ENCODE peak calls at places on chromosomes 4 and X, in five cellular contexts. W is D341Med, L is cardiac muscle cell, B is nephron progenitor cell, Q is HS-5. T is an unnamed sample.

GRCh38 chr4:37728064-37728463 is 41.9 kb upstream of the RELL1 start:
- DNase-seq in Q (no peak), L (no peak), W (no peak), B (no peak), T (no peak)

GRCh38 chr4:145618210-145618911 is 824 bp upstream of the MMAA start:
- DNase-seq in W (peak; percentile 41), Q (no peak), L (no peak), B (peak; percentile 8), T (no peak)

GRCh38 chr4:180558427-180558826 is 1684.8 kb upstream of the TENM3 start:
- DNase-seq in W (no peak), L (no peak), Q (no peak), B (no peak), T (no peak)

GRCh38 chrX:67555578-67556203 is 11.9 kb downstream of the AR start:
- DNase-seq in B (peak; percentile 15), L (peak; percentile 64), W (no peak), Q (no peak), T (no peak)

GRCh38 chr4:109411964-109412363 is 21.7 kb upstream of the SEC24B start:
- DNase-seq in Q (no peak), W (no peak), L (peak; percentile 30), B (no peak), T (no peak)

GRCh38 chr4:52640808-52641595 is 18.1 kb downstream of the USP46 start:
- DNase-seq in Q (no peak), B (no peak), L (peak; percentile 65), W (no peak), T (no peak)

GRCh38 chr4:109820563-109820962 is 5.0 kb downstream of the GAR1 start:
- DNase-seq in L (peak; percentile 87), B (no peak), Q (no peak), W (peak; percentile 70), T (no peak)

GRCh38 chr4:119329837-119330620 is 8.1 kb upstream of the FABP2 start:
- DNase-seq in B (no peak), W (no peak), Q (no peak), L (no peak), T (no peak)

GRCh38 chrX:23727206-23727605 is 15.9 kb downstream of the ACOT9 start:
- DNase-seq in Q (no peak), B (no peak), L (no peak), W (no peak), T (no peak)

GRCh38 chr4:54197926-54198325 is 31.2 kb upstream of the PDGFRA start:
- DNase-seq in B (no peak), Q (no peak), W (no peak), L (no peak), T (no peak)

GRCh38 chr4:80615099-80615498 is 279.6 kb downstream of the CFAP299 start:
- DNase-seq in W (no peak), B (no peak), L (no peak), Q (no peak), T (no peak)

GRCh38 chrX:120790118-120790517 is 85.5 kb downstream of the CT47B1 start:
- DNase-seq in B (peak; percentile 23), W (peak; percentile 47), L (peak; percentile 86), Q (no peak), T (no peak)

GRCh38 chr4:158129649-158130048 is 43.2 kb downstream of the GASK1B start:
- DNase-seq in Q (no peak), W (no peak), B (no peak), L (no peak), T (no peak)

GRCh38 chrX:136867096-136867491 is 13.4 kb downstream of the RBMX start:
- DNase-seq in W (no peak), B (no peak), L (peak; percentile 62), Q (no peak), T (no peak)

GRCh38 chr4:94665500-94666398 is 92.0 kb upstream of the BMPR1B start:
- DNase-seq in W (no peak), L (no peak), Q (no peak), B (no peak), T (no peak)

GRCh38 chr4:74386159-74386558 is 21.2 kb downstream of the EREG start:
- DNase-seq in Q (no peak), B (no peak), L (no peak), W (no peak), T (no peak)

GRCh38 chr4:56134272-56134671 is 185.5 kb downstream of the CEP135 start:
- DNase-seq in Q (no peak), B (no peak), W (no peak), L (peak; percentile 99), T (no peak)

GRCh38 chr4:144647095-144647959 is 1.4 kb downstream of the HHIP start:
- DNase-seq in W (no peak), B (peak; percentile 28), Q (no peak), L (peak; percentile 51), T (no peak)

GRCh38 chr4:128553665-128554515 is 255.6 kb upstream of the JADE1 start:
- DNase-seq in W (no peak), L (no peak), Q (no peak), B (no peak), T (no peak)

GRCh38 chr4:87298362-87298761 is 24.3 kb downstream of the HSD17B13 start:
- DNase-seq in B (no peak), Q (no peak), L (no peak), W (no peak), T (no peak)

GRCh38 chr4:8840006-8840793 is 31.4 kb downstream of the HMX1 start:
- DNase-seq in B (no peak), L (no peak), W (peak; percentile 13), Q (no peak), T (no peak)

GRCh38 chr4:2250764-2251072 is 8.8 kb upstream of the HAUS3 start:
- DNase-seq in L (no peak), B (peak; percentile 1), Q (no peak), W (peak; percentile 28), T (no peak)

GRCh38 chr4:7868892-7869471 is 70.7 kb downstream of the AFAP1 start:
- DNase-seq in Q (no peak), W (no peak), L (no peak), B (no peak), T (no peak)

GRCh38 chr4:108466936-108467902 is 153.2 kb upstream of the RPL34 start:
- DNase-seq in B (no peak), W (no peak), L (peak; percentile 52), Q (peak; percentile 67), T (peak; percentile 48)

GRCh38 chrX:53281321-53281822 is at the start of gene IQSEC2:
- DNase-seq in B (peak; percentile 61), Q (no peak), L (peak; percentile 84), W (no peak), T (no peak)

GRCh38 chr4:73662709-73663546 is 42.7 kb upstream of the RASSF6 start:
- DNase-seq in W (peak; percentile 65), Q (peak; percentile 47), B (no peak), L (peak; percentile 81), T (no peak)

GRCh38 chr4:105923507-105924238 is 28.4 kb downstream of the NPNT start:
- DNase-seq in W (no peak), B (no peak), Q (no peak), L (peak; percentile 6), T (no peak)

T was measured in epithelial cell of prostate.